ENCODE peak calls at places on chromosomes 6 and 20, in four cellular contexts. G is NCI-H1092 treated with DMSO at 0.1 percent for 48 hours, A is pancreas, W is NCI-H2171 treated with DMSO at 0.1 percent for 48 hours. J is an unnamed sample.

GRCh38 chr6:162543221-162543620 is 184.3 kb downstream of the PRKN start:
- DNase-seq in G (no peak), W (no peak), A (no peak), J (no peak)

GRCh38 chr6:170448317-170448716 is 104.8 kb downstream of the PSMB1 start:
- DNase-seq in A (no peak), G (no peak), W (no peak), J (no peak)

GRCh38 chr6:166307981-166308768 is at the start of gene PRR18:
- DNase-seq in G (peak; percentile 62), W (peak; percentile 31), A (peak; percentile 16), J (no peak)

GRCh38 chr6:114061116-114061515 is 90.2 kb upstream of the HDAC2 start:
- DNase-seq in W (no peak), G (no peak), A (no peak), J (no peak)

GRCh38 chr6:43192911-43193310 is 10.9 kb downstream of the CUL9 start:
- DNase-seq in W (no peak), G (no peak), A (no peak), J (no peak)

GRCh38 chr6:55185144-55185543 is 10.8 kb downstream of the HCRTR2 start:
- DNase-seq in A (no peak), W (no peak), G (no peak), J (no peak)

GRCh38 chr20:60851826-60852704 is 400.0 kb upstream of the CDH4 start:
- DNase-seq in G (peak; percentile 12), W (peak; percentile 4), A (peak; percentile 6), J (no peak)

GRCh38 chr6:105072799-105073199 is 107.0 kb downstream of the POPDC3 start:
- DNase-seq in A (no peak), G (no peak), W (no peak), J (no peak)

GRCh38 chr6:12051861-12052368 is 39.8 kb downstream of the HIVEP1 start:
- DNase-seq in G (no peak), A (no peak), W (no peak), J (no peak)

GRCh38 chr6:158669145-158670035 is 19.5 kb downstream of the SYTL3 start:
- DNase-seq in G (no peak), A (no peak), W (peak; percentile 80), J (no peak)

GRCh38 chr6:56528412-56528841 is 114.3 kb downstream of the DST start:
- DNase-seq in G (no peak), A (no peak), W (no peak), J (no peak)

GRCh38 chr6:149319413-149319812 is 1.9 kb downstream of the TAB2 start:
- DNase-seq in A (no peak), W (no peak), G (no peak), J (no peak)

GRCh38 chr20:3239026-3239866 is at the start of gene SLC4A11:
- DNase-seq in W (peak; percentile 34), A (peak; percentile 47), G (peak; percentile 29), J (peak; percentile 75)

GRCh38 chr20:64006902-64007301 is 26.0 kb downstream of the PRPF6 start:
- DNase-seq in W (peak; percentile 19), A (no peak), G (no peak), J (no peak)

GRCh38 chr6:38131527-38131965 is 312.0 kb downstream of the ZFAND3 start:
- DNase-seq in A (no peak), W (no peak), G (no peak), J (no peak)